ENCODE peak calls at places on chromosomes 6 and 20, in seven cellular contexts. J is AG08396, Y is left lung, H is M059J, W is suprapubic skin, M is cardiac muscle cell, X is NCI-H1694 treated with DMSO at 0.1 percent for 48 hours. R is an unnamed sample.

GRCh38 chr6:286681-287499 is 5.4 kb upstream of the DUSP22 start:
- DNase-seq in J (no peak), Y (no peak), H (no peak), W (peak; percentile 50), M (no peak), X (no peak), R (no peak)

GRCh38 chr6:30211306-30211705 is 1.9 kb downstream of the TRIM26 start:
- DNase-seq in J (no peak), Y (no peak), H (no peak), W (no peak), M (no peak), X (no peak), R (no peak)

GRCh38 chr20:43586641-43587040 is 4.1 kb upstream of the IFT52 start:
- DNase-seq in J (no peak), Y (no peak), H (no peak), W (no peak), M (no peak), X (no peak), R (no peak)

GRCh38 chr6:155107432-155108069 is 112.4 kb downstream of the TIAM2 start:
- DNase-seq in J (no peak), Y (no peak), H (no peak), W (no peak), M (no peak), X (no peak), R (no peak)

GRCh38 chr20:19451591-19452295 is 239.3 kb downstream of the SLC24A3 start:
- DNase-seq in J (no peak), Y (no peak), H (peak; percentile 24), W (no peak), M (no peak), X (no peak), R (no peak)

GRCh38 chr6:12160350-12160749 is 129.8 kb upstream of the EDN1 start:
- DNase-seq in J (no peak), Y (no peak), H (peak; percentile 85), W (no peak), M (peak; percentile 59), X (no peak), R (no peak)

GRCh38 chr20:47652301-47652700 is 133.0 kb downstream of the SULF2 start:
- DNase-seq in J (no peak), Y (no peak), H (no peak), W (no peak), M (no peak), X (no peak), R (no peak)

GRCh38 chr20:18778993-18779392 is 34.6 kb upstream of the SCP2D1 start:
- DNase-seq in J (no peak), Y (no peak), H (no peak), W (no peak), M (no peak), X (no peak), R (no peak)

GRCh38 chr6:16059496-16059895 is 69.4 kb upstream of the MYLIP start:
- DNase-seq in J (no peak), Y (no peak), H (no peak), W (no peak), M (no peak), X (no peak), R (no peak)

GRCh38 chr6:148203970-148204369 is 138.7 kb upstream of the SASH1 start:
- DNase-seq in J (peak; percentile 44), Y (no peak), H (peak; percentile 91), W (no peak), M (peak; percentile 88), X (no peak), R (peak; percentile 49)

GRCh38 chr6:150413768-150414167 is 45.0 kb downstream of the IYD start:
- DNase-seq in J (no peak), Y (no peak), H (no peak), W (no peak), M (no peak), X (no peak), R (no peak)

GRCh38 chr20:3101737-3102574 is 17.4 kb upstream of the AVP start:
- DNase-seq in J (no peak), Y (no peak), H (no peak), W (no peak), M (no peak), X (no peak), R (no peak)

GRCh38 chr6:11381801-11382513 is 149.5 kb upstream of the NEDD9 start:
- DNase-seq in J (no peak), Y (peak; percentile 77), H (no peak), W (no peak), M (no peak), X (no peak), R (no peak)

GRCh38 chr6:45504947-45505346 is 127.2 kb upstream of the SUPT3H start:
- DNase-seq in J (peak; percentile 67), Y (no peak), H (peak; percentile 92), W (no peak), M (peak; percentile 81), X (no peak), R (no peak)

GRCh38 chr6:107106165-107106564 is 9.2 kb downstream of the BEND3 start:
- DNase-seq in J (no peak), Y (no peak), H (no peak), W (no peak), M (no peak), X (no peak), R (no peak)

GRCh38 chr6:167336818-167337217 is 11.9 kb downstream of the TTLL2 start:
- DNase-seq in J (no peak), Y (peak; percentile 39), H (no peak), W (no peak), M (peak; percentile 58), X (no peak), R (no peak)

GRCh38 chr6:129476810-129477209 is 233.2 kb downstream of the ARHGAP18 start:
- DNase-seq in J (no peak), Y (no peak), H (no peak), W (no peak), M (no peak), X (no peak), R (no peak)

GRCh38 chr20:64280460-64280843 is 24.9 kb downstream of the PCMTD2 start:
- DNase-seq in J (no peak), Y (no peak), H (no peak), W (no peak), M (no peak), X (no peak), R (no peak)

GRCh38 chr6:115356371-115356770 is 704.3 kb downstream of the FRK start:
- DNase-seq in J (no peak), Y (no peak), H (no peak), W (no peak), M (no peak), X (no peak), R (no peak)

GRCh38 chr6:114024746-114025145 is 53.8 kb upstream of the HDAC2 start:
- DNase-seq in J (peak; percentile 8), Y (no peak), H (peak; percentile 47), W (no peak), M (no peak), X (no peak), R (no peak)

GRCh38 chr6:49205526-49205925 is 257.5 kb downstream of the MMUT start:
- DNase-seq in J (no peak), Y (no peak), H (no peak), W (no peak), M (no peak), X (no peak), R (no peak)

GRCh38 chr6:76742919-76743318 is 670.5 kb upstream of the IMPG1 start:
- DNase-seq in J (no peak), Y (no peak), H (peak; percentile 1), W (no peak), M (peak; percentile 5), X (no peak), R (no peak)